ENCODE peak calls at places on chromosomes 13 and 19, in ten cellular contexts. One of them, this sample, is unnamed.

GRCh38 chr19:45591004-45591637 is 6.5 kb upstream of the OPA3 start:
- DNase-seq in body of pancreas: peak; percentile 80
- DNase-seq in cardiac muscle cell: no peak
- DNase-seq in A549: peak; percentile 85
- DNase-seq in heart right ventricle: no peak
- DNase-seq in CD8-positive, alpha-beta memory T cell: no peak
- DNase-seq in pancreas: peak; percentile 69
- DNase-seq in heart left ventricle: no peak
- DNase-seq in right atrium auricular region: no peak
- DNase-seq in CD8-positive, alpha-beta T cell: no peak
- DNase-seq in this sample: peak; percentile 85

GRCh38 chr19:12937243-12938053 is 961 bp upstream of the CALR start:
- DNase-seq in CD8-positive, alpha-beta memory T cell: no peak
- DNase-seq in pancreas: no peak
- DNase-seq in right atrium auricular region: no peak
- DNase-seq in heart left ventricle: no peak
- DNase-seq in heart right ventricle: no peak
- DNase-seq in A549: peak; percentile 68
- DNase-seq in body of pancreas: peak; percentile 49
- DNase-seq in CD8-positive, alpha-beta T cell: no peak
- DNase-seq in cardiac muscle cell: no peak
- DNase-seq in this sample: no peak

GRCh38 chr19:42831221-42832019 is 48.1 kb downstream of the PSG1 start:
- DNase-seq in A549: peak; percentile 98
- DNase-seq in pancreas: no peak
- DNase-seq in cardiac muscle cell: no peak
- DNase-seq in CD8-positive, alpha-beta T cell: no peak
- DNase-seq in heart left ventricle: no peak
- DNase-seq in right atrium auricular region: no peak
- DNase-seq in body of pancreas: no peak
- DNase-seq in CD8-positive, alpha-beta memory T cell: no peak
- DNase-seq in heart right ventricle: no peak
- DNase-seq in this sample: peak; percentile 71

GRCh38 chr13:113935081-113935511 is 38.8 kb downstream of the C13orf46 start:
- DNase-seq in right atrium auricular region: no peak
- DNase-seq in heart left ventricle: no peak
- DNase-seq in pancreas: no peak
- DNase-seq in cardiac muscle cell: peak; percentile 33
- DNase-seq in CD8-positive, alpha-beta T cell: no peak
- DNase-seq in heart right ventricle: no peak
- DNase-seq in CD8-positive, alpha-beta memory T cell: no peak
- DNase-seq in body of pancreas: no peak
- DNase-seq in A549: no peak
- DNase-seq in this sample: no peak

GRCh38 chr19:38708413-38709024 is 35.8 kb downstream of the CAPN12 start:
- DNase-seq in pancreas: no peak
- DNase-seq in cardiac muscle cell: no peak
- DNase-seq in CD8-positive, alpha-beta T cell: no peak
- DNase-seq in heart left ventricle: no peak
- DNase-seq in heart right ventricle: no peak
- DNase-seq in right atrium auricular region: no peak
- DNase-seq in A549: no peak
- DNase-seq in body of pancreas: no peak
- DNase-seq in CD8-positive, alpha-beta memory T cell: no peak
- DNase-seq in this sample: no peak

GRCh38 chr19:14248578-14249011 is 42.6 kb upstream of the ADGRL1 start:
- DNase-seq in CD8-positive, alpha-beta T cell: peak; percentile 26
- DNase-seq in pancreas: no peak
- DNase-seq in heart left ventricle: peak; percentile 39
- DNase-seq in CD8-positive, alpha-beta memory T cell: peak; percentile 5
- DNase-seq in right atrium auricular region: no peak
- DNase-seq in heart right ventricle: peak; percentile 40
- DNase-seq in A549: peak; percentile 22
- DNase-seq in body of pancreas: peak; percentile 5
- DNase-seq in cardiac muscle cell: peak; percentile 91
- DNase-seq in this sample: peak; percentile 29

GRCh38 chr19:1407662-1408299 is 395 bp downstream of the DAZAP1 start:
- DNase-seq in heart left ventricle: peak; percentile 51
- DNase-seq in CD8-positive, alpha-beta T cell: peak; percentile 23
- DNase-seq in right atrium auricular region: no peak
- DNase-seq in pancreas: peak; percentile 65
- DNase-seq in body of pancreas: no peak
- DNase-seq in A549: no peak
- DNase-seq in CD8-positive, alpha-beta memory T cell: peak; percentile 49
- DNase-seq in heart right ventricle: no peak
- DNase-seq in cardiac muscle cell: no peak
- DNase-seq in this sample: no peak

GRCh38 chr19:42114412-42114811 is 17.8 kb downstream of the POU2F2 start:
- DNase-seq in CD8-positive, alpha-beta T cell: no peak
- DNase-seq in CD8-positive, alpha-beta memory T cell: no peak
- DNase-seq in heart left ventricle: no peak
- DNase-seq in cardiac muscle cell: no peak
- DNase-seq in body of pancreas: peak; percentile 80
- DNase-seq in A549: no peak
- DNase-seq in pancreas: peak; percentile 53
- DNase-seq in heart right ventricle: no peak
- DNase-seq in right atrium auricular region: no peak
- DNase-seq in this sample: no peak

GRCh38 chr13:34223984-34224383 is 406.0 kb downstream of the RFC3 start:
- DNase-seq in right atrium auricular region: no peak
- DNase-seq in CD8-positive, alpha-beta T cell: no peak
- DNase-seq in CD8-positive, alpha-beta memory T cell: no peak
- DNase-seq in heart right ventricle: no peak
- DNase-seq in A549: peak; percentile 90
- DNase-seq in pancreas: no peak
- DNase-seq in heart left ventricle: no peak
- DNase-seq in cardiac muscle cell: no peak
- DNase-seq in body of pancreas: no peak
- DNase-seq in this sample: no peak

GRCh38 chr19:49154279-49154678 is 917 bp downstream of the HRC start:
- DNase-seq in heart left ventricle: no peak
- DNase-seq in CD8-positive, alpha-beta T cell: no peak
- DNase-seq in CD8-positive, alpha-beta memory T cell: no peak
- DNase-seq in cardiac muscle cell: no peak
- DNase-seq in body of pancreas: no peak
- DNase-seq in heart right ventricle: no peak
- DNase-seq in right atrium auricular region: no peak
- DNase-seq in A549: no peak
- DNase-seq in pancreas: no peak
- DNase-seq in this sample: no peak

GRCh38 chr13:24854311-24854710 is 90.3 kb downstream of the RNF17 start:
- DNase-seq in cardiac muscle cell: peak; percentile 18
- DNase-seq in body of pancreas: no peak
- DNase-seq in right atrium auricular region: no peak
- DNase-seq in pancreas: no peak
- DNase-seq in CD8-positive, alpha-beta memory T cell: no peak
- DNase-seq in heart left ventricle: no peak
- DNase-seq in CD8-positive, alpha-beta T cell: no peak
- DNase-seq in heart right ventricle: no peak
- DNase-seq in A549: no peak
- DNase-seq in this sample: no peak

GRCh38 chr13:59340151-59340550 is 823.6 kb downstream of the DIAPH3 start:
- DNase-seq in CD8-positive, alpha-beta T cell: no peak
- DNase-seq in cardiac muscle cell: no peak
- DNase-seq in right atrium auricular region: no peak
- DNase-seq in heart left ventricle: no peak
- DNase-seq in CD8-positive, alpha-beta memory T cell: no peak
- DNase-seq in pancreas: no peak
- DNase-seq in heart right ventricle: no peak
- DNase-seq in A549: no peak
- DNase-seq in body of pancreas: no peak
- DNase-seq in this sample: no peak

GRCh38 chr19:23118400-23118799 is 1.6 kb downstream of the ZNF730 start:
- DNase-seq in CD8-positive, alpha-beta memory T cell: no peak
- DNase-seq in cardiac muscle cell: no peak
- DNase-seq in CD8-positive, alpha-beta T cell: no peak
- DNase-seq in right atrium auricular region: no peak
- DNase-seq in A549: no peak
- DNase-seq in pancreas: no peak
- DNase-seq in heart left ventricle: no peak
- DNase-seq in heart right ventricle: no peak
- DNase-seq in body of pancreas: no peak
- DNase-seq in this sample: no peak

GRCh38 chr19:40090256-40091204 is at the start of gene ZNF780A:
- DNase-seq in body of pancreas: peak; percentile 86
- DNase-seq in pancreas: peak; percentile 78
- DNase-seq in A549: peak; percentile 89
- DNase-seq in cardiac muscle cell: peak; percentile 75
- DNase-seq in heart right ventricle: peak; percentile 80
- DNase-seq in heart left ventricle: peak; percentile 82
- DNase-seq in right atrium auricular region: peak; percentile 78
- DNase-seq in CD8-positive, alpha-beta memory T cell: peak; percentile 66
- DNase-seq in CD8-positive, alpha-beta T cell: peak; percentile 65
- DNase-seq in this sample: peak; percentile 87

GRCh38 chr19:13788991-13789390 is 6.3 kb upstream of the ZSWIM4 start:
- DNase-seq in heart right ventricle: no peak
- DNase-seq in pancreas: no peak
- DNase-seq in right atrium auricular region: peak; percentile 66
- DNase-seq in body of pancreas: no peak
- DNase-seq in A549: no peak
- DNase-seq in CD8-positive, alpha-beta memory T cell: peak; percentile 30
- DNase-seq in CD8-positive, alpha-beta T cell: no peak
- DNase-seq in cardiac muscle cell: peak; percentile 86
- DNase-seq in heart left ventricle: no peak
- DNase-seq in this sample: no peak

GRCh38 chr19:15696654-15697194 is 23.8 kb downstream of the CYP4F12 start:
- DNase-seq in heart left ventricle: no peak
- DNase-seq in CD8-positive, alpha-beta T cell: no peak
- DNase-seq in body of pancreas: no peak
- DNase-seq in A549: no peak
- DNase-seq in CD8-positive, alpha-beta memory T cell: no peak
- DNase-seq in right atrium auricular region: no peak
- DNase-seq in heart right ventricle: no peak
- DNase-seq in pancreas: no peak
- DNase-seq in cardiac muscle cell: no peak
- DNase-seq in this sample: no peak

GRCh38 chr19:29578349-29578748 is 27.7 kb upstream of the POP4 start:
- DNase-seq in heart right ventricle: no peak
- DNase-seq in CD8-positive, alpha-beta T cell: no peak
- DNase-seq in A549: no peak
- DNase-seq in right atrium auricular region: no peak
- DNase-seq in CD8-positive, alpha-beta memory T cell: no peak
- DNase-seq in heart left ventricle: no peak
- DNase-seq in body of pancreas: no peak
- DNase-seq in cardiac muscle cell: no peak
- DNase-seq in pancreas: no peak
- DNase-seq in this sample: no peak

GRCh38 chr13:101529419-101529818 is 76.9 kb downstream of the ITGBL1 start:
- DNase-seq in pancreas: no peak
- DNase-seq in CD8-positive, alpha-beta memory T cell: no peak
- DNase-seq in CD8-positive, alpha-beta T cell: no peak
- DNase-seq in right atrium auricular region: no peak
- DNase-seq in heart left ventricle: no peak
- DNase-seq in heart right ventricle: no peak
- DNase-seq in cardiac muscle cell: peak; percentile 55
- DNase-seq in body of pancreas: no peak
- DNase-seq in A549: no peak
- DNase-seq in this sample: no peak

GRCh38 chr13:26280295-26280694 is 26.4 kb downstream of the CDK8 start:
- DNase-seq in body of pancreas: no peak
- DNase-seq in CD8-positive, alpha-beta memory T cell: no peak
- DNase-seq in pancreas: no peak
- DNase-seq in heart right ventricle: no peak
- DNase-seq in right atrium auricular region: no peak
- DNase-seq in CD8-positive, alpha-beta T cell: no peak
- DNase-seq in A549: no peak
- DNase-seq in cardiac muscle cell: peak; percentile 9
- DNase-seq in heart left ventricle: no peak
- DNase-seq in this sample: no peak

DNA sequence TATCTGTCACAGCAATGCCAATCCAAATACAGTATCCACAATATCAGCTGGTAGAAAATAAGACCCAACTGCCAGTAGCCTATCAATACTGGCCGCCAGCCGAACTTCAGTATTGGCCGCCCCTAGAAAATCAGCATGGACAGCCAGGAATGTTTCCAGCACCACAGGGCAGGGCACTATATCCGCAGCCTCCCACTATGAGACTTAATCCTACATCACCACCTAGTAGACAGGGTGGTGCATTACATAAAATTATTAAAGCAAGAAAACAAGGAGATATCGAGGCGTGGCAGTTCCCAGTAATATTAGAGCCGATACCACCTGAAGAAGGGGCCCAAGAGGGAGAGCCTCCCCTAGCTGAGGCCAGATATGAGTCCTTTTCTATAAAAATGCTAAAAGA is 111.3 kb downstream of the ZNF486 start:
- DNase-seq in right atrium auricular region: no peak
- DNase-seq in cardiac muscle cell: no peak
- DNase-seq in A549: no peak
- DNase-seq in body of pancreas: peak; percentile 73
- DNase-seq in CD8-positive, alpha-beta T cell: no peak
- DNase-seq in CD8-positive, alpha-beta memory T cell: peak; percentile 2
- DNase-seq in heart right ventricle: no peak
- DNase-seq in heart left ventricle: no peak
- DNase-seq in pancreas: no peak
- DNase-seq in this sample: no peak
- H3K9me3 ChIP-seq in right atrium auricular region: no peaks in the 10 kb centered on the region
- H3K9me3 ChIP-seq in cardiac muscle cell: no peaks in the 10 kb centered on the region
- H3K9me3 ChIP-seq in A549: no peaks in the 10 kb centered on the region
- H3K9me3 ChIP-seq in body of pancreas: no peaks in the 10 kb centered on the region
- H3K9me3 ChIP-seq in CD8-positive, alpha-beta T cell: no peaks in the 10 kb centered on the region
- H3K9me3 ChIP-seq in CD8-positive, alpha-beta memory T cell: no peaks in the 10 kb centered on the region
- H3K9me3 ChIP-seq in heart right ventricle: no peaks in the 10 kb centered on the region
- H3K9me3 ChIP-seq in heart left ventricle: no peaks in the 10 kb centered on the region
- H3K9me3 ChIP-seq in pancreas: no peaks in the 10 kb centered on the region
- H3K9me3 ChIP-seq in this sample: no peaks in the 10 kb centered on the region

GRCh38 chr13:110377178-110378175 is 70.4 kb downstream of the COL4A2 start:
- DNase-seq in heart right ventricle: no peak
- DNase-seq in cardiac muscle cell: no peak
- DNase-seq in right atrium auricular region: no peak
- DNase-seq in pancreas: no peak
- DNase-seq in CD8-positive, alpha-beta memory T cell: no peak
- DNase-seq in CD8-positive, alpha-beta T cell: no peak
- DNase-seq in body of pancreas: no peak
- DNase-seq in A549: no peak
- DNase-seq in heart left ventricle: no peak
- DNase-seq in this sample: no peak
- H3K4me3 ChIP-seq in heart right ventricle: no peak overlapping the region
- H3K4me3 ChIP-seq in cardiac muscle cell: no peak overlapping the region
- H3K4me3 ChIP-seq in right atrium auricular region: no peak overlapping the region
- H3K4me3 ChIP-seq in pancreas: no peak overlapping the region
- H3K4me3 ChIP-seq in CD8-positive, alpha-beta memory T cell: no peak overlapping the region
- H3K4me3 ChIP-seq in CD8-positive, alpha-beta T cell: no peak overlapping the region
- H3K4me3 ChIP-seq in body of pancreas: no peak overlapping the region
- H3K4me3 ChIP-seq in A549: no peak overlapping the region
- H3K4me3 ChIP-seq in heart left ventricle: no peak overlapping the region
- H3K4me3 ChIP-seq in this sample: no peak overlapping the region

GRCh38 chr19:57075801-57076492 is 43.8 kb upstream of the USP29 start:
- DNase-seq in CD8-positive, alpha-beta memory T cell: no peak
- DNase-seq in heart right ventricle: no peak
- DNase-seq in right atrium auricular region: no peak
- DNase-seq in CD8-positive, alpha-beta T cell: no peak
- DNase-seq in cardiac muscle cell: no peak
- DNase-seq in heart left ventricle: no peak
- DNase-seq in pancreas: peak; percentile 8
- DNase-seq in A549: no peak
- DNase-seq in body of pancreas: no peak
- DNase-seq in this sample: no peak
- H3K9me3 ChIP-seq in CD8-positive, alpha-beta memory T cell: no peaks in the 10 kb centered on the region
- H3K9me3 ChIP-seq in heart right ventricle: no peaks in the 10 kb centered on the region
- H3K9me3 ChIP-seq in right atrium auricular region: no peaks in the 10 kb centered on the region
- H3K9me3 ChIP-seq in CD8-positive, alpha-beta T cell: no peaks in the 10 kb centered on the region
- H3K9me3 ChIP-seq in cardiac muscle cell: no peaks in the 10 kb centered on the region
- H3K9me3 ChIP-seq in heart left ventricle: no peaks in the 10 kb centered on the region
- H3K9me3 ChIP-seq in pancreas: no peaks in the 10 kb centered on the region
- H3K9me3 ChIP-seq in A549: peaks cover 52% of the 10 kb centered on the region
- H3K9me3 ChIP-seq in body of pancreas: no peaks in the 10 kb centered on the region
- H3K9me3 ChIP-seq in this sample: peaks cover 6% of the 10 kb centered on the region

GRCh38 chr19:50514346-50515167 is 844 bp upstream of the ASPDH start:
- DNase-seq in CD8-positive, alpha-beta T cell: no peak
- DNase-seq in A549: no peak
- DNase-seq in heart right ventricle: no peak
- DNase-seq in cardiac muscle cell: no peak
- DNase-seq in pancreas: peak; percentile 13
- DNase-seq in CD8-positive, alpha-beta memory T cell: no peak
- DNase-seq in right atrium auricular region: no peak
- DNase-seq in heart left ventricle: no peak
- DNase-seq in body of pancreas: peak; percentile 25
- DNase-seq in this sample: no peak
- H3K4me3 ChIP-seq in CD8-positive, alpha-beta T cell: no peak overlapping the region
- H3K4me3 ChIP-seq in A549: no peak overlapping the region
- H3K4me3 ChIP-seq in heart right ventricle: no peak overlapping the region
- H3K4me3 ChIP-seq in cardiac muscle cell: no peak overlapping the region
- H3K4me3 ChIP-seq in pancreas: no peak overlapping the region
- H3K4me3 ChIP-seq in CD8-positive, alpha-beta memory T cell: no peak overlapping the region
- H3K4me3 ChIP-seq in right atrium auricular region: no peak overlapping the region
- H3K4me3 ChIP-seq in heart left ventricle: no peak overlapping the region
- H3K4me3 ChIP-seq in body of pancreas: no peak overlapping the region
- H3K4me3 ChIP-seq in this sample: no peak overlapping the region